ENCODE peak calls at places on chromosomes 13 and 19, in ten cellular contexts. One of them, this sample, is unnamed.

GRCh38 chr19:35153701-35154534 is 617 bp upstream of the FXYD5 start:
- DNase-seq in astrocyte: no peak
- DNase-seq in AG08396: peak
- DNase-seq in activated naive CD8-positive, alpha-beta T cell treated with anti-CD3 and anti-CD28 coated beads for 36 hours: peak
- DNase-seq in endothelial cell: peak
- DNase-seq in neural progenitor cell: peak
- DNase-seq in upper lobe of left lung: peak
- DNase-seq in neural crest cell: peak
- DNase-seq in occipital lobe: no peak
- DNase-seq in SK-N-DZ: no peak
- DNase-seq in this sample: no peak

GRCh38 chr19:21052902-21053301 is 29.1 kb upstream of the ZNF714 start:
- DNase-seq in astrocyte: no peak
- DNase-seq in AG08396: no peak
- DNase-seq in activated naive CD8-positive, alpha-beta T cell treated with anti-CD3 and anti-CD28 coated beads for 36 hours: no peak
- DNase-seq in endothelial cell: no peak
- DNase-seq in neural progenitor cell: no peak
- DNase-seq in upper lobe of left lung: no peak
- DNase-seq in neural crest cell: no peak
- DNase-seq in occipital lobe: no peak
- DNase-seq in SK-N-DZ: no peak
- DNase-seq in this sample: no peak

GRCh38 chr19:11115895-11116446 is 26.7 kb downstream of the LDLR start:
- DNase-seq in astrocyte: no peak
- DNase-seq in AG08396: no peak
- DNase-seq in activated naive CD8-positive, alpha-beta T cell treated with anti-CD3 and anti-CD28 coated beads for 36 hours: no peak
- DNase-seq in endothelial cell: no peak
- DNase-seq in neural progenitor cell: no peak
- DNase-seq in upper lobe of left lung: no peak
- DNase-seq in neural crest cell: no peak
- DNase-seq in occipital lobe: no peak
- DNase-seq in SK-N-DZ: no peak
- DNase-seq in this sample: no peak

GRCh38 chr19:30708416-30708815 is 336.2 kb downstream of the ZNF536 start:
- DNase-seq in astrocyte: no peak
- DNase-seq in AG08396: no peak
- DNase-seq in activated naive CD8-positive, alpha-beta T cell treated with anti-CD3 and anti-CD28 coated beads for 36 hours: no peak
- DNase-seq in endothelial cell: no peak
- DNase-seq in neural progenitor cell: no peak
- DNase-seq in upper lobe of left lung: no peak
- DNase-seq in neural crest cell: no peak
- DNase-seq in occipital lobe: no peak
- DNase-seq in SK-N-DZ: no peak
- DNase-seq in this sample: no peak

GRCh38 chr13:76043882-76044281 is 407.8 kb downstream of the LMO7 start:
- DNase-seq in astrocyte: no peak
- DNase-seq in AG08396: no peak
- DNase-seq in activated naive CD8-positive, alpha-beta T cell treated with anti-CD3 and anti-CD28 coated beads for 36 hours: no peak
- DNase-seq in endothelial cell: no peak
- DNase-seq in neural progenitor cell: peak
- DNase-seq in upper lobe of left lung: no peak
- DNase-seq in neural crest cell: no peak
- DNase-seq in occipital lobe: no peak
- DNase-seq in SK-N-DZ: no peak
- DNase-seq in this sample: no peak

GRCh38 chr19:29805026-29805925 is 6.5 kb upstream of the CCNE1 start:
- DNase-seq in astrocyte: peak
- DNase-seq in AG08396: peak
- DNase-seq in activated naive CD8-positive, alpha-beta T cell treated with anti-CD3 and anti-CD28 coated beads for 36 hours: no peak
- DNase-seq in endothelial cell: no peak
- DNase-seq in neural progenitor cell: no peak
- DNase-seq in upper lobe of left lung: no peak
- DNase-seq in neural crest cell: no peak
- DNase-seq in occipital lobe: no peak
- DNase-seq in SK-N-DZ: no peak
- DNase-seq in this sample: no peak

GRCh38 chr19:45218426-45218825 is 26.8 kb downstream of the EXOC3L2 start:
- DNase-seq in astrocyte: no peak
- DNase-seq in AG08396: no peak
- DNase-seq in activated naive CD8-positive, alpha-beta T cell treated with anti-CD3 and anti-CD28 coated beads for 36 hours: no peak
- DNase-seq in endothelial cell: no peak
- DNase-seq in neural progenitor cell: no peak
- DNase-seq in upper lobe of left lung: no peak
- DNase-seq in neural crest cell: no peak
- DNase-seq in occipital lobe: no peak
- DNase-seq in SK-N-DZ: no peak
- DNase-seq in this sample: no peak

GRCh38 chr13:109779074-109779473 is 7.3 kb downstream of the IRS2 start:
- DNase-seq in astrocyte: no peak
- DNase-seq in AG08396: no peak
- DNase-seq in activated naive CD8-positive, alpha-beta T cell treated with anti-CD3 and anti-CD28 coated beads for 36 hours: peak
- DNase-seq in endothelial cell: no peak
- DNase-seq in neural progenitor cell: no peak
- DNase-seq in upper lobe of left lung: no peak
- DNase-seq in neural crest cell: no peak
- DNase-seq in occipital lobe: no peak
- DNase-seq in SK-N-DZ: no peak
- DNase-seq in this sample: no peak

GRCh38 chr19:10501971-10502523 is 1.1 kb downstream of the KEAP1 start:
- DNase-seq in astrocyte: no peak
- DNase-seq in AG08396: peak
- DNase-seq in activated naive CD8-positive, alpha-beta T cell treated with anti-CD3 and anti-CD28 coated beads for 36 hours: peak
- DNase-seq in endothelial cell: peak
- DNase-seq in neural progenitor cell: peak
- DNase-seq in upper lobe of left lung: peak
- DNase-seq in neural crest cell: peak
- DNase-seq in occipital lobe: peak
- DNase-seq in SK-N-DZ: peak
- DNase-seq in this sample: peak

GRCh38 chr13:26743971-26744370 is 16.6 kb downstream of the GPR12 start:
- DNase-seq in astrocyte: no peak
- DNase-seq in AG08396: no peak
- DNase-seq in activated naive CD8-positive, alpha-beta T cell treated with anti-CD3 and anti-CD28 coated beads for 36 hours: no peak
- DNase-seq in endothelial cell: no peak
- DNase-seq in neural progenitor cell: peak
- DNase-seq in upper lobe of left lung: no peak
- DNase-seq in neural crest cell: no peak
- DNase-seq in occipital lobe: no peak
- DNase-seq in SK-N-DZ: no peak
- DNase-seq in this sample: no peak

GRCh38 chr13:109821038-109821545 is 34.7 kb upstream of the IRS2 start:
- DNase-seq in astrocyte: no peak
- DNase-seq in AG08396: no peak
- DNase-seq in activated naive CD8-positive, alpha-beta T cell treated with anti-CD3 and anti-CD28 coated beads for 36 hours: no peak
- DNase-seq in endothelial cell: no peak
- DNase-seq in neural progenitor cell: no peak
- DNase-seq in upper lobe of left lung: no peak
- DNase-seq in neural crest cell: no peak
- DNase-seq in occipital lobe: no peak
- DNase-seq in SK-N-DZ: no peak
- DNase-seq in this sample: no peak

GRCh38 chr13:102580552-102581169 is 16.1 kb upstream of the TPP2 start:
- DNase-seq in astrocyte: peak
- DNase-seq in AG08396: peak
- DNase-seq in activated naive CD8-positive, alpha-beta T cell treated with anti-CD3 and anti-CD28 coated beads for 36 hours: no peak
- DNase-seq in endothelial cell: peak
- DNase-seq in neural progenitor cell: peak
- DNase-seq in upper lobe of left lung: no peak
- DNase-seq in neural crest cell: peak
- DNase-seq in occipital lobe: no peak
- DNase-seq in SK-N-DZ: peak
- DNase-seq in this sample: no peak

GRCh38 chr19:17194608-17195007 is 20.5 kb upstream of the USE1 start:
- DNase-seq in astrocyte: no peak
- DNase-seq in AG08396: no peak
- DNase-seq in activated naive CD8-positive, alpha-beta T cell treated with anti-CD3 and anti-CD28 coated beads for 36 hours: no peak
- DNase-seq in endothelial cell: no peak
- DNase-seq in neural progenitor cell: no peak
- DNase-seq in upper lobe of left lung: no peak
- DNase-seq in neural crest cell: no peak
- DNase-seq in occipital lobe: no peak
- DNase-seq in SK-N-DZ: no peak
- DNase-seq in this sample: no peak

GRCh38 chr19:42081584-42082258 is 5.8 kb downstream of the ZNF574 start:
- DNase-seq in astrocyte: peak
- DNase-seq in AG08396: peak
- DNase-seq in activated naive CD8-positive, alpha-beta T cell treated with anti-CD3 and anti-CD28 coated beads for 36 hours: no peak
- DNase-seq in endothelial cell: no peak
- DNase-seq in neural progenitor cell: no peak
- DNase-seq in upper lobe of left lung: no peak
- DNase-seq in neural crest cell: no peak
- DNase-seq in occipital lobe: no peak
- DNase-seq in SK-N-DZ: no peak
- DNase-seq in this sample: no peak

GRCh38 chr19:3135961-3136683 is at the start of gene GNA15:
- DNase-seq in astrocyte: no peak
- DNase-seq in AG08396: no peak
- DNase-seq in activated naive CD8-positive, alpha-beta T cell treated with anti-CD3 and anti-CD28 coated beads for 36 hours: peak
- DNase-seq in endothelial cell: no peak
- DNase-seq in neural progenitor cell: no peak
- DNase-seq in upper lobe of left lung: peak
- DNase-seq in neural crest cell: no peak
- DNase-seq in occipital lobe: no peak
- DNase-seq in SK-N-DZ: no peak
- DNase-seq in this sample: no peak

GRCh38 chr13:112943309-112944125 is 25.5 kb upstream of the MCF2L start:
- DNase-seq in astrocyte: peak
- DNase-seq in AG08396: peak
- DNase-seq in activated naive CD8-positive, alpha-beta T cell treated with anti-CD3 and anti-CD28 coated beads for 36 hours: peak
- DNase-seq in endothelial cell: peak
- DNase-seq in neural progenitor cell: peak
- DNase-seq in upper lobe of left lung: peak
- DNase-seq in neural crest cell: peak
- DNase-seq in occipital lobe: no peak
- DNase-seq in SK-N-DZ: peak
- DNase-seq in this sample: no peak

GRCh38 chr19:49858591-49858985 is 7.6 kb downstream of the PTOV1 start:
- DNase-seq in astrocyte: no peak
- DNase-seq in AG08396: no peak
- DNase-seq in activated naive CD8-positive, alpha-beta T cell treated with anti-CD3 and anti-CD28 coated beads for 36 hours: no peak
- DNase-seq in endothelial cell: no peak
- DNase-seq in neural progenitor cell: no peak
- DNase-seq in upper lobe of left lung: no peak
- DNase-seq in neural crest cell: no peak
- DNase-seq in occipital lobe: peak
- DNase-seq in SK-N-DZ: no peak
- DNase-seq in this sample: no peak

GRCh38 chr19:44973982-44974735 is 19.0 kb downstream of the CLPTM1 start:
- DNase-seq in astrocyte: no peak
- DNase-seq in AG08396: no peak
- DNase-seq in activated naive CD8-positive, alpha-beta T cell treated with anti-CD3 and anti-CD28 coated beads for 36 hours: no peak
- DNase-seq in endothelial cell: no peak
- DNase-seq in neural progenitor cell: no peak
- DNase-seq in upper lobe of left lung: no peak
- DNase-seq in neural crest cell: no peak
- DNase-seq in occipital lobe: no peak
- DNase-seq in SK-N-DZ: no peak
- DNase-seq in this sample: no peak

This sample was measured in pancreas.